ENCODE peak calls at places on chromosomes 1 and 21, in ten cellular contexts. One of them, this sample, is unnamed. For H3K9me2, the result is how much of the 10 kb centered on the place peaks cover.

GRCh38 chr1:245754463-245754961 is 599.7 kb downstream of the KIF26B start:
- DNase-seq in PC-3: no peak
- DNase-seq in GM23338: peak
- DNase-seq in Karpas-422: peak
- DNase-seq in SK-N-SH: no peak
- DNase-seq in hepatocyte: no peak
- DNase-seq in OCI-LY7: peak
- DNase-seq in PC-9: no peak
- DNase-seq in HCT116: no peak
- DNase-seq in MM.1S: no peak
- DNase-seq in this sample: peak

GRCh38 chr1:26016258-26016943 is 5.2 kb upstream of the EXTL1 start:
- DNase-seq in PC-3: no peak
- DNase-seq in GM23338: no peak
- DNase-seq in Karpas-422: no peak
- DNase-seq in SK-N-SH: no peak
- DNase-seq in hepatocyte: no peak
- DNase-seq in OCI-LY7: no peak
- DNase-seq in PC-9: no peak
- DNase-seq in HCT116: no peak
- DNase-seq in MM.1S: no peak
- DNase-seq in this sample: no peak

GRCh38 chr21:36609654-36610053 is 89.3 kb upstream of the SIM2 start:
- DNase-seq in PC-3: no peak
- DNase-seq in GM23338: no peak
- DNase-seq in Karpas-422: no peak
- DNase-seq in SK-N-SH: no peak
- DNase-seq in hepatocyte: no peak
- DNase-seq in OCI-LY7: no peak
- DNase-seq in PC-9: no peak
- DNase-seq in HCT116: no peak
- DNase-seq in MM.1S: no peak
- DNase-seq in this sample: no peak

GRCh38 chr1:167428418-167428817 is 89.9 kb downstream of the CD247 start:
- DNase-seq in PC-3: peak
- DNase-seq in GM23338: no peak
- DNase-seq in Karpas-422: peak
- DNase-seq in SK-N-SH: no peak
- DNase-seq in hepatocyte: no peak
- DNase-seq in OCI-LY7: no peak
- DNase-seq in PC-9: no peak
- DNase-seq in HCT116: no peak
- DNase-seq in MM.1S: no peak
- DNase-seq in this sample: peak

GRCh38 chr1:4662723-4663122 is 8.3 kb downstream of the AJAP1 start:
- DNase-seq in PC-3: no peak
- DNase-seq in GM23338: no peak
- DNase-seq in Karpas-422: no peak
- DNase-seq in SK-N-SH: no peak
- DNase-seq in hepatocyte: no peak
- DNase-seq in OCI-LY7: no peak
- DNase-seq in PC-9: no peak
- DNase-seq in HCT116: no peak
- DNase-seq in MM.1S: no peak
- DNase-seq in this sample: no peak

GRCh38 chr21:46126321-46127238 is 28.7 kb downstream of the COL6A2 start:
- DNase-seq in PC-3: no peak
- DNase-seq in GM23338: no peak
- DNase-seq in Karpas-422: no peak
- DNase-seq in SK-N-SH: peak
- DNase-seq in hepatocyte: no peak
- DNase-seq in OCI-LY7: no peak
- DNase-seq in PC-9: no peak
- DNase-seq in HCT116: no peak
- DNase-seq in MM.1S: no peak
- DNase-seq in this sample: no peak

GRCh38 chr1:105516068-105516467 is 1540.4 kb upstream of the PRMT6 start:
- DNase-seq in PC-3: no peak
- DNase-seq in GM23338: no peak
- DNase-seq in Karpas-422: no peak
- DNase-seq in SK-N-SH: no peak
- DNase-seq in hepatocyte: no peak
- DNase-seq in OCI-LY7: no peak
- DNase-seq in PC-9: no peak
- DNase-seq in HCT116: no peak
- DNase-seq in MM.1S: no peak
- DNase-seq in this sample: no peak

GRCh38 chr1:6464514-6464836 is 1.5 kb downstream of the TNFRSF25 start:
- DNase-seq in PC-3: peak
- DNase-seq in GM23338: no peak
- DNase-seq in Karpas-422: no peak
- DNase-seq in SK-N-SH: no peak
- DNase-seq in hepatocyte: no peak
- DNase-seq in OCI-LY7: no peak
- DNase-seq in PC-9: peak
- DNase-seq in HCT116: no peak
- DNase-seq in MM.1S: no peak
- DNase-seq in this sample: no peak

GRCh38 chr1:216765346-216766300 is 42.4 kb upstream of the ESRRG start:
- DNase-seq in PC-3: peak
- DNase-seq in GM23338: no peak
- DNase-seq in Karpas-422: no peak
- DNase-seq in SK-N-SH: no peak
- DNase-seq in hepatocyte: peak
- DNase-seq in OCI-LY7: no peak
- DNase-seq in PC-9: no peak
- DNase-seq in HCT116: no peak
- DNase-seq in MM.1S: peak
- DNase-seq in this sample: peak

GRCh38 chr1:117161887-117162286 is 40.3 kb upstream of the TRIM45 start:
- DNase-seq in PC-3: peak
- DNase-seq in GM23338: no peak
- DNase-seq in Karpas-422: no peak
- DNase-seq in SK-N-SH: no peak
- DNase-seq in hepatocyte: no peak
- DNase-seq in OCI-LY7: no peak
- DNase-seq in PC-9: no peak
- DNase-seq in HCT116: no peak
- DNase-seq in MM.1S: no peak
- DNase-seq in this sample: no peak

GRCh38 chr1:164561007-164561406 is 2.0 kb downstream of the PBX1 start:
- DNase-seq in PC-3: peak
- DNase-seq in GM23338: no peak
- DNase-seq in Karpas-422: no peak
- DNase-seq in SK-N-SH: no peak
- DNase-seq in hepatocyte: no peak
- DNase-seq in OCI-LY7: no peak
- DNase-seq in PC-9: no peak
- DNase-seq in HCT116: no peak
- DNase-seq in MM.1S: no peak
- DNase-seq in this sample: peak

GRCh38 chr1:187054862-187055757 is 226.4 kb downstream of the PLA2G4A start:
- DNase-seq in PC-3: peak
- DNase-seq in GM23338: no peak
- DNase-seq in Karpas-422: no peak
- DNase-seq in SK-N-SH: no peak
- DNase-seq in hepatocyte: no peak
- DNase-seq in OCI-LY7: no peak
- DNase-seq in PC-9: no peak
- DNase-seq in HCT116: no peak
- DNase-seq in MM.1S: no peak
- DNase-seq in this sample: no peak

GRCh38 chr1:111754964-111755320 is 759 bp upstream of the DDX20 start:
- DNase-seq in PC-3: peak
- DNase-seq in GM23338: peak
- DNase-seq in Karpas-422: peak
- DNase-seq in SK-N-SH: peak
- DNase-seq in hepatocyte: peak
- DNase-seq in OCI-LY7: peak
- DNase-seq in PC-9: peak
- DNase-seq in HCT116: no peak
- DNase-seq in MM.1S: no peak
- DNase-seq in this sample: peak

GRCh38 chr21:21439761-21440160 is 441.6 kb downstream of the NCAM2 start:
- DNase-seq in PC-3: peak
- DNase-seq in GM23338: no peak
- DNase-seq in Karpas-422: no peak
- DNase-seq in SK-N-SH: no peak
- DNase-seq in hepatocyte: no peak
- DNase-seq in OCI-LY7: no peak
- DNase-seq in PC-9: no peak
- DNase-seq in HCT116: no peak
- DNase-seq in MM.1S: no peak
- DNase-seq in this sample: no peak

GRCh38 chr1:240888039-240888786 is 276.3 kb upstream of the GREM2 start:
- DNase-seq in PC-3: peak
- DNase-seq in GM23338: peak
- DNase-seq in Karpas-422: peak
- DNase-seq in SK-N-SH: peak
- DNase-seq in hepatocyte: peak
- DNase-seq in OCI-LY7: peak
- DNase-seq in PC-9: peak
- DNase-seq in HCT116: peak
- DNase-seq in MM.1S: peak
- DNase-seq in this sample: no peak

GRCh38 chr21:24514081-24514733 is 1093.1 kb downstream of the MRPL39 start:
- DNase-seq in PC-3: peak
- DNase-seq in GM23338: peak
- DNase-seq in Karpas-422: peak
- DNase-seq in SK-N-SH: peak
- DNase-seq in hepatocyte: no peak
- DNase-seq in OCI-LY7: no peak
- DNase-seq in PC-9: no peak
- DNase-seq in HCT116: no peak
- DNase-seq in MM.1S: peak
- DNase-seq in this sample: peak

GRCh38 chr1:19377812-19378718 is 65.9 kb downstream of the SLC66A1 start:
- DNase-seq in PC-3: no peak
- DNase-seq in GM23338: no peak
- DNase-seq in Karpas-422: no peak
- DNase-seq in SK-N-SH: no peak
- DNase-seq in hepatocyte: no peak
- DNase-seq in OCI-LY7: no peak
- DNase-seq in PC-9: no peak
- DNase-seq in HCT116: no peak
- DNase-seq in MM.1S: no peak
- DNase-seq in this sample: no peak

GRCh38 chr21:38478782-38479181 is 19.5 kb downstream of the ERG start:
- DNase-seq in PC-3: no peak
- DNase-seq in GM23338: no peak
- DNase-seq in Karpas-422: no peak
- DNase-seq in SK-N-SH: no peak
- DNase-seq in hepatocyte: no peak
- DNase-seq in OCI-LY7: no peak
- DNase-seq in PC-9: no peak
- DNase-seq in HCT116: no peak
- DNase-seq in MM.1S: peak
- DNase-seq in this sample: peak

GRCh38 chr1:11596295-11596694 is 57.9 kb downstream of the FBXO2 start:
- DNase-seq in PC-3: no peak
- DNase-seq in GM23338: no peak
- DNase-seq in Karpas-422: no peak
- DNase-seq in SK-N-SH: no peak
- DNase-seq in hepatocyte: no peak
- DNase-seq in OCI-LY7: no peak
- DNase-seq in PC-9: no peak
- DNase-seq in HCT116: no peak
- DNase-seq in MM.1S: no peak
- DNase-seq in this sample: no peak
- H3K9me2 ChIP-seq in PC-3: under half
- H3K9me2 ChIP-seq in GM23338: under half
- H3K9me2 ChIP-seq in Karpas-422: under half
- H3K9me2 ChIP-seq in SK-N-SH: under half
- H3K9me2 ChIP-seq in hepatocyte: under half
- H3K9me2 ChIP-seq in OCI-LY7: under half
- H3K9me2 ChIP-seq in PC-9: under half
- H3K9me2 ChIP-seq in HCT116: under half
- H3K9me2 ChIP-seq in MM.1S: under half
- H3K9me2 ChIP-seq in this sample: under half

DNA sequence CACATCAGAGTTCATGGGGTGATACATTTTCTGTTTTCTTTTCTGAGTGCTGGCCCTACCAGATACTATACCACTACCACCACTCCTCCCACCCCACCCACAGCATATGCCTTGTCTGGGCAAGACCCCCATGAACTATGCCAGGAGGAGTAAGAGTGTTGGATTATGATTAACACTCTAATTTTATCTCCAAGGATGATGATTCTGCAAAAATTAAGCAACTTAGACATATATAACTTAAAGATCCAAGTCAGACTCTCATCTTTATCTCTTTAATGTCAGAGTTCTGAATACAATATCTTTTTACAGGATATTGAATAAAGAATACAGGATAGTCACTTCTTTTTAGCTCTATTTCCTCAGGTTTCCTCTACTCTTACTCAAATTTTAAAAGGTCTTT is 26.0 kb downstream of the FABP3 start:
- DNase-seq in PC-3: no peak
- DNase-seq in GM23338: no peak
- DNase-seq in Karpas-422: no peak
- DNase-seq in SK-N-SH: no peak
- DNase-seq in hepatocyte: no peak
- DNase-seq in OCI-LY7: no peak
- DNase-seq in PC-9: no peak
- DNase-seq in HCT116: no peak
- DNase-seq in MM.1S: no peak
- DNase-seq in this sample: no peak
- H3K9me2 ChIP-seq in PC-3: under half
- H3K9me2 ChIP-seq in GM23338: under half
- H3K9me2 ChIP-seq in Karpas-422: under half
- H3K9me2 ChIP-seq in SK-N-SH: under half
- H3K9me2 ChIP-seq in hepatocyte: under half
- H3K9me2 ChIP-seq in OCI-LY7: under half
- H3K9me2 ChIP-seq in PC-9: under half
- H3K9me2 ChIP-seq in HCT116: under half
- H3K9me2 ChIP-seq in MM.1S: under half
- H3K9me2 ChIP-seq in this sample: under half

GRCh38 chr1:23394176-23394575 is 24.5 kb upstream of the ZNF436 start:
- DNase-seq in PC-3: no peak
- DNase-seq in GM23338: no peak
- DNase-seq in Karpas-422: no peak
- DNase-seq in SK-N-SH: no peak
- DNase-seq in hepatocyte: peak
- DNase-seq in OCI-LY7: no peak
- DNase-seq in PC-9: no peak
- DNase-seq in HCT116: no peak
- DNase-seq in MM.1S: no peak
- DNase-seq in this sample: peak
- H3K9me2 ChIP-seq in PC-3: under half
- H3K9me2 ChIP-seq in GM23338: under half
- H3K9me2 ChIP-seq in Karpas-422: under half
- H3K9me2 ChIP-seq in SK-N-SH: under half
- H3K9me2 ChIP-seq in hepatocyte: under half
- H3K9me2 ChIP-seq in OCI-LY7: under half
- H3K9me2 ChIP-seq in PC-9: under half
- H3K9me2 ChIP-seq in HCT116: under half
- H3K9me2 ChIP-seq in MM.1S: under half
- H3K9me2 ChIP-seq in this sample: under half

DNA sequence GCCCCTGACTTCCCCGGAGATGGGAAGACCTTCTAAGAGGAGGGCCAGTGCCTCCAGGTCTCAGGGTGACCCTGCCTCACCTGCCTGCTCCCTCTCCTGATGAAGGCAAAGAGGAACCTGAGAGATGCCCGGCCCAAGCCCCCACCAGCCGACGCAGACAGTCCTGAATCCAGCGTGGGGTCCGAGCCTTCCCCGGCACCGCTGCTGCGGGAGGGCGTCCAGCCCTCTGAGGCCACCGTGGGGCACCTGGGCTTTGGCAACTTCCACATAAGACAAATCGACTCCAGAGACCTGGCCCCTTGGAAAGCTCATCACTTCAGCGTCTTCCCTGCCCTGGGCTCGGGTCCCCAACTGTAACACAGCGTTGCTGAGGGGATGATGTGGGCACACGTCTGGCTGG is 122.2 kb downstream of the CASZ1 start:
- DNase-seq in PC-3: no peak
- DNase-seq in GM23338: no peak
- DNase-seq in Karpas-422: no peak
- DNase-seq in SK-N-SH: no peak
- DNase-seq in hepatocyte: no peak
- DNase-seq in OCI-LY7: no peak
- DNase-seq in PC-9: no peak
- DNase-seq in HCT116: no peak
- DNase-seq in MM.1S: no peak
- DNase-seq in this sample: no peak
- H3K9me2 ChIP-seq in PC-3: under half
- H3K9me2 ChIP-seq in GM23338: under half
- H3K9me2 ChIP-seq in Karpas-422: under half
- H3K9me2 ChIP-seq in SK-N-SH: under half
- H3K9me2 ChIP-seq in hepatocyte: under half
- H3K9me2 ChIP-seq in OCI-LY7: under half
- H3K9me2 ChIP-seq in PC-9: under half
- H3K9me2 ChIP-seq in HCT116: under half
- H3K9me2 ChIP-seq in MM.1S: under half
- H3K9me2 ChIP-seq in this sample: under half

This sample was measured in GM23248.